ENCODE peak calls at places on chromosomes 7 and 10, in four cellular contexts. W, L, P and G are unnamed samples.

GRCh38 chr7:78306631-78307030 is 508.1 kb downstream of the PHTF2 start:
- DNase-seq in W (no peak), L (no peak), P (no peak), G (no peak)

GRCh38 chr10:79293841-79294705 is 53.2 kb upstream of the PPIF start:
- DNase-seq in W (no peak), L (no peak), P (peak; percentile 89), G (no peak)

GRCh38 chr7:111499027-111499426 is 63.3 kb downstream of the IMMP2L start:
- DNase-seq in W (no peak), L (no peak), P (no peak), G (no peak)

GRCh38 chr10:117342638-117343037 is 32.6 kb downstream of the PDZD8 start:
- DNase-seq in W (peak; percentile 60), L (no peak), P (no peak), G (no peak)

GRCh38 chr10:75407296-75407715 is 5.7 kb upstream of the ZNF503 start:
- DNase-seq in W (no peak), L (no peak), P (no peak), G (no peak)

GRCh38 chr10:4733843-4734224 is 92.2 kb upstream of the AKR1E2 start:
- DNase-seq in W (no peak), L (no peak), P (no peak), G (no peak)

GRCh38 chr10:77911535-77912123 is 14.9 kb downstream of the DLG5 start:
- DNase-seq in W (no peak), L (no peak), P (no peak), G (no peak)

GRCh38 chr7:51059493-51059892 is 257.1 kb downstream of the COBL start:
- DNase-seq in W (no peak), L (no peak), P (no peak), G (no peak)

GRCh38 chr7:108454317-108454673 is 1.9 kb downstream of the NRCAM start:
- DNase-seq in W (no peak), L (no peak), P (no peak), G (no peak)

GRCh38 chr10:43350139-43350538 is 21.3 kb upstream of the FXYD4 start:
- DNase-seq in W (no peak), L (no peak), P (no peak), G (no peak)

GRCh38 chr7:47571355-47572100 is 10.4 kb downstream of the TNS3 start:
- DNase-seq in W (peak; percentile 89), L (no peak), P (peak; percentile 92), G (no peak)

GRCh38 chr7:105643384-105643783 is 62.1 kb upstream of the EFCAB10 start:
- DNase-seq in W (no peak), L (no peak), P (no peak), G (no peak)

GRCh38 chr10:1715821-1716220 is 21.5 kb downstream of the ADARB2 start:
- DNase-seq in W (no peak), L (no peak), P (no peak), G (no peak)

GRCh38 chr7:121531175-121532070 is 135.3 kb upstream of the FAM3C start:
- DNase-seq in W (no peak), L (no peak), P (no peak), G (no peak)

GRCh38 chr7:77413861-77414424 is 2.2 kb downstream of the GSAP start:
- DNase-seq in W (no peak), L (no peak), P (no peak), G (no peak)

GRCh38 chr7:157548691-157549265 is 212.0 kb downstream of the DNAJB6 start:
- DNase-seq in W (no peak), L (no peak), P (peak; percentile 59), G (no peak)

GRCh38 chr7:103075337-103075918 is 488 bp downstream of the ARMC10 start:
- DNase-seq in W (peak; percentile 37), L (peak; percentile 59), P (peak; percentile 94), G (no peak)

DNA sequence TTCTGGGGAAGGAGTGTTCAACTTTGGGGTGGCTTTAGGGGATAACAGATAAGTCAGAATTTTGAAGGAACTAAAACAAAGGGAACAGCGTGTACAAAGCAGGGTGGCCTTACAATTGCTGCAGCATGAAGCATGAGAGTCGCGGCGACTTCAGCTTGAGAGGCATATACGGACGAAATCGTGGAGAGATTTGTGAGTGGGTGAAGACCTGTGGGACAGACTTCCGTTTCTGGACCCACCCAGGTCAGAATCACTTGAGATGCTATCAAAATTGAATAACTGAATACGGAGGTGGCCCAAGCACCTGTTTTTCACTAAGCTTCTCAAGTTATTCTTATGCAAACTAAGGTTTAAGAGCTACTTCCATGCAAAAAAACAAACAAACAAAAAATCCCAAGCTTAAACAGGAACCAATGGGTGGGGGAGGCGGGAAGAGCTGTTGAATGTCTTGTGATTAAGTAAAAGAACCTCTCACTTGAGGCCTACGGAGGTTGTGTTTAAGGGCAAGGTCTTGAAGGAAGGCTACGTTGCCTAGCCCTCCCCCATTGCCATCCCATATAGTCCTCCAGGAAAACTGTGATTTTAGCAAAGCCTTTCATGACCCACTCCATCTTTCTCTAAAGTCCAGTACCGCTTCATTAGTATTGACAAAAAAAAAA is 1.4 kb upstream of the TRIM24 start:
- DNase-seq in W (no peak), L (no peak), P (no peak), G (no peak)
- H3K4me3 ChIP-seq in W (no peak overlapping the region), L (no peak overlapping the region), P (no peak overlapping the region), G (no peak overlapping the region)

GRCh38 chr10:32347363-32347735 is 391 bp upstream of the EPC1 start:
- DNase-seq in W (peak; percentile 11), L (no peak), P (no peak), G (no peak)
- H3K4me3 ChIP-seq in W (peak overlapping the region; percentile 95), L (peak overlapping the region; percentile 86), P (peak overlapping the region; percentile 75), G (peak overlapping the region; percentile 79)

GRCh38 chr10:89853796-89854195 is 152.4 kb downstream of the KIF20B start:
- DNase-seq in W (no peak), L (no peak), P (no peak), G (no peak)
- H3K4me3 ChIP-seq in W (no peak overlapping the region), L (no peak overlapping the region), P (no peak overlapping the region), G (no peak overlapping the region)

GRCh38 chr7:4629287-4629905 is 52.7 kb upstream of the FOXK1 start:
- DNase-seq in W (no peak), L (no peak), P (no peak), G (no peak)
- H3K4me3 ChIP-seq in W (no peak overlapping the region), L (no peak overlapping the region), P (no peak overlapping the region), G (no peak overlapping the region)